ENCODE peak calls at places on chromosomes 13 and 19, in five cellular contexts. Y is CD8-positive, alpha-beta T cell; B is activated T-cell treated with anti-CD3 and anti-CD28 coated beads for 24 hours; Q is GF-D8; U is A549. S is an unnamed sample.

GRCh38 chr13:58680115-58680514 is 1048.6 kb downstream of the PCDH17 start:
- DNase-seq in U (no peak), Y (no peak), Q (no peak), B (no peak), S (no peak)

GRCh38 chr13:48908381-48909087 is 67.2 kb upstream of the FNDC3A start:
- DNase-seq in Q (no peak), U (no peak), Y (no peak), B (no peak), S (no peak)

GRCh38 chr13:73325351-73326214 is 266.8 kb downstream of the KLF5 start:
- DNase-seq in U (no peak), Y (no peak), B (no peak), Q (no peak), S (no peak)

GRCh38 chr13:51971520-51972426 is 39.5 kb downstream of the ATP7B start:
- DNase-seq in Q (no peak), B (no peak), Y (no peak), U (no peak), S (no peak)

GRCh38 chr19:35320285-35320706 is 8.7 kb upstream of the CD22 start:
- DNase-seq in B (no peak), Q (no peak), U (no peak), Y (no peak), S (no peak)

GRCh38 chr19:18900700-18901502 is 4.9 kb upstream of the CERS1 start:
- DNase-seq in Q (no peak), Y (no peak), B (no peak), U (no peak), S (no peak)

GRCh38 chr19:23916991-23917390 is 2.3 kb downstream of the ZNF726 start:
- DNase-seq in Q (no peak), B (no peak), U (no peak), Y (no peak), S (no peak)

GRCh38 chr13:66345988-66346387 is 884.1 kb downstream of the PCDH9 start:
- DNase-seq in Q (no peak), U (no peak), B (no peak), Y (no peak), S (no peak)

GRCh38 chr13:60654405-60654804 is 257.4 kb downstream of the TDRD3 start:
- DNase-seq in U (no peak), Q (no peak), B (no peak), Y (no peak), S (no peak)

GRCh38 chr13:41645313-41645712 is 188.0 kb downstream of the RGCC start:
- DNase-seq in Q (no peak), Y (no peak), B (no peak), U (no peak), S (no peak)

GRCh38 chr19:956747-957451 is 27.2 kb upstream of the WDR18 start:
- DNase-seq in Y (no peak), Q (no peak), U (no peak), B (no peak), S (no peak)

GRCh38 chr19:55325172-55325571 is at the start of gene TMEM150B:
- DNase-seq in U (no peak), B (no peak), Y (no peak), Q (no peak), S (no peak)

GRCh38 chr19:29841559-29842367 is 30.0 kb downstream of the CCNE1 start:
- DNase-seq in Q (no peak), Y (no peak), U (peak; percentile 87), B (no peak), S (no peak)

GRCh38 chr13:101455863-101456262 is 3.4 kb downstream of the ITGBL1 start:
- DNase-seq in Q (no peak), Y (no peak), U (peak; percentile 59), B (no peak), S (no peak)

GRCh38 chr19:33434886-33435705 is 61.6 kb downstream of the CEBPG start:
- DNase-seq in Y (no peak), Q (no peak), B (no peak), U (no peak), S (no peak)

GRCh38 chr13:20127563-20128458 is 33.0 kb downstream of the GJA3 start:
- DNase-seq in Q (no peak), U (peak; percentile 21), B (no peak), Y (no peak), S (peak; percentile 72)

GRCh38 chr19:39223703-39224279 is 19.7 kb upstream of the SYCN start:
- DNase-seq in B (no peak), Y (no peak), U (peak; percentile 74), Q (no peak), S (no peak)

GRCh38 chr19:7188682-7189629 is 105.3 kb downstream of the INSR start:
- DNase-seq in Q (peak; percentile 40), Y (no peak), B (no peak), U (no peak), S (no peak)

GRCh38 chr19:11265785-11266236 is 3.5 kb upstream of the DOCK6 start:
- DNase-seq in B (no peak), Q (no peak), Y (no peak), U (peak; percentile 71), S (no peak)

GRCh38 chr19:47540748-47541147 is 25.9 kb upstream of the NAPA start:
- DNase-seq in Q (no peak), B (no peak), Y (no peak), U (peak; percentile 43), S (no peak)

GRCh38 chr13:44763604-44764311 is 187.6 kb upstream of the TSC22D1 start:
- DNase-seq in Q (no peak), Y (no peak), B (no peak), U (no peak), S (no peak)

GRCh38 chr19:8462601-8463000 is 17.8 kb downstream of the HNRNPM start:
- DNase-seq in Y (no peak), Q (no peak), B (no peak), U (no peak), S (no peak)

GRCh38 chr13:39317284-39317683 is 279.0 kb downstream of the NHLRC3 start:
- DNase-seq in U (no peak), Q (no peak), B (no peak), Y (no peak), S (no peak)

GRCh38 chr19:38208571-38208970 is 15.5 kb downstream of the DPF1 start:
- DNase-seq in U (no peak), Q (no peak), B (no peak), Y (no peak), S (no peak)

GRCh38 chr19:10726268-10726667 is 8.4 kb downstream of the DNM2 start:
- DNase-seq in U (no peak), B (no peak), Q (no peak), Y (no peak), S (no peak)

GRCh38 chr13:106029901-106030300 is 505.6 kb downstream of the EFNB2 start:
- DNase-seq in Y (no peak), Q (no peak), B (no peak), U (no peak), S (no peak)

GRCh38 chr19:49151339-49152217 is 3.6 kb downstream of the HRC start:
- DNase-seq in Y (no peak), U (peak; percentile 87), B (no peak), Q (peak; percentile 63), S (peak; percentile 78)

GRCh38 chr13:107203146-107203847 is 635.4 kb upstream of the ARGLU1 start:
- DNase-seq in Y (no peak), U (peak; percentile 5), B (no peak), Q (no peak), S (no peak)